ENCODE peak calls at places on chromosomes 6 and 20, in five cellular contexts. One of them, this sample, is unnamed.

GRCh38 chr6:170555305-170555704 is 1.1 kb downstream of the TBP start:
- DNase-seq in A549: no peak
- DNase-seq in stimulated activated naive CD8-positive, alpha-beta T cell treated with anti-CD3 and anti-CD28 coated beads, Interleukin-15, amount 100 ng/mL, for 72 hours: no peak
- DNase-seq in iris pigment epithelial cell: no peak
- DNase-seq in cardiac muscle cell: no peak
- DNase-seq in this sample: no peak

GRCh38 chr20:8244637-8245036 is 112.6 kb downstream of the PLCB1 start:
- DNase-seq in A549: no peak
- DNase-seq in stimulated activated naive CD8-positive, alpha-beta T cell treated with anti-CD3 and anti-CD28 coated beads, Interleukin-15, amount 100 ng/mL, for 72 hours: no peak
- DNase-seq in iris pigment epithelial cell: peak; percentile 89
- DNase-seq in cardiac muscle cell: no peak
- DNase-seq in this sample: no peak

GRCh38 chr6:56024931-56025330 is 149.5 kb upstream of the BMP5 start:
- DNase-seq in A549: no peak
- DNase-seq in stimulated activated naive CD8-positive, alpha-beta T cell treated with anti-CD3 and anti-CD28 coated beads, Interleukin-15, amount 100 ng/mL, for 72 hours: no peak
- DNase-seq in iris pigment epithelial cell: no peak
- DNase-seq in cardiac muscle cell: no peak
- DNase-seq in this sample: no peak

GRCh38 chr6:169253745-169254238 is at the start of gene THBS2:
- DNase-seq in A549: no peak
- DNase-seq in stimulated activated naive CD8-positive, alpha-beta T cell treated with anti-CD3 and anti-CD28 coated beads, Interleukin-15, amount 100 ng/mL, for 72 hours: no peak
- DNase-seq in iris pigment epithelial cell: peak; percentile 97
- DNase-seq in cardiac muscle cell: peak; percentile 23
- DNase-seq in this sample: no peak

GRCh38 chr20:60261323-60261722 is 303.1 kb downstream of the CDH26 start:
- DNase-seq in A549: no peak
- DNase-seq in stimulated activated naive CD8-positive, alpha-beta T cell treated with anti-CD3 and anti-CD28 coated beads, Interleukin-15, amount 100 ng/mL, for 72 hours: no peak
- DNase-seq in iris pigment epithelial cell: no peak
- DNase-seq in cardiac muscle cell: no peak
- DNase-seq in this sample: no peak

GRCh38 chr20:48626938-48627736 is 200.7 kb downstream of the PREX1 start:
- DNase-seq in A549: no peak
- DNase-seq in stimulated activated naive CD8-positive, alpha-beta T cell treated with anti-CD3 and anti-CD28 coated beads, Interleukin-15, amount 100 ng/mL, for 72 hours: no peak
- DNase-seq in iris pigment epithelial cell: no peak
- DNase-seq in cardiac muscle cell: no peak
- DNase-seq in this sample: no peak

GRCh38 chr6:145199961-145200360 is 535.4 kb downstream of the EPM2A start:
- DNase-seq in A549: no peak
- DNase-seq in stimulated activated naive CD8-positive, alpha-beta T cell treated with anti-CD3 and anti-CD28 coated beads, Interleukin-15, amount 100 ng/mL, for 72 hours: no peak
- DNase-seq in iris pigment epithelial cell: peak; percentile 51
- DNase-seq in cardiac muscle cell: no peak
- DNase-seq in this sample: no peak

GRCh38 chr6:17863971-17864754 is 123.3 kb downstream of the KIF13A start:
- DNase-seq in A549: peak; percentile 15
- DNase-seq in stimulated activated naive CD8-positive, alpha-beta T cell treated with anti-CD3 and anti-CD28 coated beads, Interleukin-15, amount 100 ng/mL, for 72 hours: no peak
- DNase-seq in iris pigment epithelial cell: peak; percentile 76
- DNase-seq in cardiac muscle cell: no peak
- DNase-seq in this sample: peak; percentile 57

GRCh38 chr20:709421-709820 is 33.8 kb upstream of the SCRT2 start:
- DNase-seq in A549: no peak
- DNase-seq in stimulated activated naive CD8-positive, alpha-beta T cell treated with anti-CD3 and anti-CD28 coated beads, Interleukin-15, amount 100 ng/mL, for 72 hours: no peak
- DNase-seq in iris pigment epithelial cell: no peak
- DNase-seq in cardiac muscle cell: no peak
- DNase-seq in this sample: no peak

GRCh38 chr6:157510329-157511188 is 129.6 kb downstream of the ZDHHC14 start:
- DNase-seq in A549: no peak
- DNase-seq in stimulated activated naive CD8-positive, alpha-beta T cell treated with anti-CD3 and anti-CD28 coated beads, Interleukin-15, amount 100 ng/mL, for 72 hours: no peak
- DNase-seq in iris pigment epithelial cell: no peak
- DNase-seq in cardiac muscle cell: no peak
- DNase-seq in this sample: no peak

GRCh38 chr6:55758156-55758942 is 117.0 kb downstream of the BMP5 start:
- DNase-seq in A549: peak; percentile 8
- DNase-seq in stimulated activated naive CD8-positive, alpha-beta T cell treated with anti-CD3 and anti-CD28 coated beads, Interleukin-15, amount 100 ng/mL, for 72 hours: no peak
- DNase-seq in iris pigment epithelial cell: peak; percentile 95
- DNase-seq in cardiac muscle cell: no peak
- DNase-seq in this sample: peak; percentile 82

GRCh38 chr6:84317463-84317862 is 90.0 kb upstream of the CEP162 start:
- DNase-seq in A549: no peak
- DNase-seq in stimulated activated naive CD8-positive, alpha-beta T cell treated with anti-CD3 and anti-CD28 coated beads, Interleukin-15, amount 100 ng/mL, for 72 hours: no peak
- DNase-seq in iris pigment epithelial cell: no peak
- DNase-seq in cardiac muscle cell: no peak
- DNase-seq in this sample: no peak

GRCh38 chr20:23021941-23022340 is 13.2 kb upstream of the SSTR4 start:
- DNase-seq in A549: no peak
- DNase-seq in stimulated activated naive CD8-positive, alpha-beta T cell treated with anti-CD3 and anti-CD28 coated beads, Interleukin-15, amount 100 ng/mL, for 72 hours: no peak
- DNase-seq in iris pigment epithelial cell: peak; percentile 10
- DNase-seq in cardiac muscle cell: no peak
- DNase-seq in this sample: no peak

GRCh38 chr6:158242071-158242606 is 70.1 kb upstream of the TULP4 start:
- DNase-seq in A549: no peak
- DNase-seq in stimulated activated naive CD8-positive, alpha-beta T cell treated with anti-CD3 and anti-CD28 coated beads, Interleukin-15, amount 100 ng/mL, for 72 hours: no peak
- DNase-seq in iris pigment epithelial cell: no peak
- DNase-seq in cardiac muscle cell: no peak
- DNase-seq in this sample: no peak

GRCh38 chr6:81894286-81894685 is 141.8 kb upstream of the TENT5A start:
- DNase-seq in A549: no peak
- DNase-seq in stimulated activated naive CD8-positive, alpha-beta T cell treated with anti-CD3 and anti-CD28 coated beads, Interleukin-15, amount 100 ng/mL, for 72 hours: no peak
- DNase-seq in iris pigment epithelial cell: peak; percentile 95
- DNase-seq in cardiac muscle cell: no peak
- DNase-seq in this sample: no peak

GRCh38 chr6:165817148-165817547 is 154.1 kb upstream of the PDE10A start:
- DNase-seq in A549: no peak
- DNase-seq in stimulated activated naive CD8-positive, alpha-beta T cell treated with anti-CD3 and anti-CD28 coated beads, Interleukin-15, amount 100 ng/mL, for 72 hours: no peak
- DNase-seq in iris pigment epithelial cell: no peak
- DNase-seq in cardiac muscle cell: no peak
- DNase-seq in this sample: no peak